ENCODE peak calls at places on chromosome 1, in five cellular contexts. X, O, P, A and W are unnamed samples.

GRCh38 chr1:81600878-81601658 is 199.7 kb upstream of the ADGRL2 start:
- DNase-seq in X (no peak), O (no peak), P (no peak), A (no peak), W (no peak)

GRCh38 chr1:153506831-153507413 is 28.9 kb downstream of the S100A6 start:
- DNase-seq in X (peak; percentile 94), O (peak; percentile 89), P (peak; percentile 97), A (no peak), W (peak; percentile 88)

GRCh38 chr1:152654110-152654509 is 9.1 kb upstream of the LCE2D start:
- DNase-seq in X (peak; percentile 48), O (no peak), P (peak; percentile 58), A (peak; percentile 61), W (peak; percentile 50)

GRCh38 chr1:29761159-29761928 is 525.0 kb downstream of the PTPRU start:
- DNase-seq in X (no peak), O (no peak), P (no peak), A (no peak), W (no peak)

GRCh38 chr1:1399870-1400575 is 888 bp upstream of the CCNL2 start:
- DNase-seq in X (peak; percentile 29), O (no peak), P (peak; percentile 35), A (no peak), W (peak; percentile 20)

GRCh38 chr1:108644984-108645383 is 15.9 kb downstream of the HENMT1 start:
- DNase-seq in X (no peak), O (no peak), P (no peak), A (no peak), W (no peak)

GRCh38 chr1:85264150-85264549 is 4.7 kb upstream of the C1orf52 start:
- DNase-seq in X (no peak), O (no peak), P (no peak), A (no peak), W (no peak)

GRCh38 chr1:174912243-174912642 is 87.5 kb upstream of the CACYBP start:
- DNase-seq in X (no peak), O (no peak), P (no peak), A (no peak), W (no peak)

GRCh38 chr1:189180057-189180456 is 1297.6 kb downstream of the BRINP3 start:
- DNase-seq in X (peak; percentile 1), O (no peak), P (no peak), A (no peak), W (no peak)

GRCh38 chr1:48182441-48182840 is 40.1 kb upstream of the SLC5A9 start:
- DNase-seq in X (no peak), O (no peak), P (no peak), A (no peak), W (no peak)

GRCh38 chr1:153190373-153190772 is 12.9 kb upstream of the LELP1 start:
- DNase-seq in X (no peak), O (no peak), P (no peak), A (no peak), W (no peak)

GRCh38 chr1:29332204-29332603 is 95.9 kb downstream of the PTPRU start:
- DNase-seq in X (peak; percentile 58), O (no peak), P (peak; percentile 55), A (no peak), W (no peak)

GRCh38 chr1:41523071-41523470 is 38.6 kb upstream of the EDN2 start:
- DNase-seq in X (no peak), O (peak; percentile 29), P (no peak), A (no peak), W (no peak)

GRCh38 chr1:16151200-16151708 is 4.6 kb downstream of the EPHA2 start:
- DNase-seq in X (no peak), O (no peak), P (peak; percentile 52), A (no peak), W (peak; percentile 51)

GRCh38 chr1:203274603-203275381 is 30.5 kb upstream of the BTG2 start:
- DNase-seq in X (no peak), O (peak; percentile 84), P (no peak), A (no peak), W (peak; percentile 42)

GRCh38 chr1:32701421-32701911 is 1.1 kb downstream of the SYNC start:
- DNase-seq in X (no peak), O (peak; percentile 72), P (no peak), A (no peak), W (peak; percentile 25)

GRCh38 chr1:5509664-5510452 is 482.4 kb downstream of the NPHP4 start:
- DNase-seq in X (peak; percentile 43), O (peak; percentile 72), P (peak; percentile 42), A (peak; percentile 87), W (peak; percentile 29)

GRCh38 chr1:84851839-84852238 is 41.2 kb downstream of the LPAR3 start:
- DNase-seq in X (peak; percentile 92), O (no peak), P (peak; percentile 85), A (no peak), W (peak; percentile 93)

GRCh38 chr1:53089478-53090226 is 27.6 kb downstream of the PODN start:
- DNase-seq in X (peak; percentile 17), O (no peak), P (peak; percentile 35), A (no peak), W (peak; percentile 34)

GRCh38 chr1:200226969-200227303 is 182.9 kb downstream of the ZNF281 start:
- DNase-seq in X (no peak), O (no peak), P (no peak), A (no peak), W (no peak)

GRCh38 chr1:12173631-12174121 is 6.9 kb downstream of the TNFRSF1B start:
- DNase-seq in X (no peak), O (no peak), P (no peak), A (peak; percentile 65), W (no peak)

DNA sequence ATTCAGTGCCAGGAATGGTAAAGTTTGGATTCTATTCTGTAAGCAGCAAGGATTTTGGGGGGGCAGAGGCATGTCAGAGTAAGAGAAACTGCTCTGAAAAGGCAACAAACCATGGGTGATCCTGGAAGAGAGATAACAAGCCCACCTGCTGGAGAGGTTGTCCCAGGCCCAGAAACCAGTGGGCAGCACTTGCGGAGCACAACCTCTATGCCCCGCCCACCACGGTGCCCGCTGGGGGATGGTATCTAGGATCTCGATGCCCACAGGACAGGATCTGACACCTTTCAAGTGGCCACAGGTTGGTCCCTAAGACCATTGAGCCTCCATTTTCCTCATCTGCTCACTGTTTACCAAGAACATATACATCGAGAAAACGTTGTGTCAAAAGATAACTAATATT is 20.3 kb upstream of the MUL1 start:
- DNase-seq in X (no peak), O (no peak), P (no peak), A (no peak), W (no peak)
- TF ChIP-seq CTCF in X (no peak), O (no peak), P (no peak), A (no peak), W (no peak)

GRCh38 chr1:9066945-9067807 is 2.3 kb downstream of the SLC2A5 start:
- DNase-seq in X (peak; percentile 89), O (peak; percentile 86), P (peak; percentile 93), A (no peak), W (peak; percentile 84)
- TF ChIP-seq CTCF in X (no peak), O (no peak), P (no peak), A (no peak), W (peak; percentile 12)

GRCh38 chr1:246526380-246526779 is 19.3 kb upstream of the SMYD3 start:
- DNase-seq in X (no peak), O (no peak), P (no peak), A (no peak), W (no peak)
- TF ChIP-seq CTCF in X (no peak), O (no peak), P (no peak), A (no peak), W (no peak)

DNA sequence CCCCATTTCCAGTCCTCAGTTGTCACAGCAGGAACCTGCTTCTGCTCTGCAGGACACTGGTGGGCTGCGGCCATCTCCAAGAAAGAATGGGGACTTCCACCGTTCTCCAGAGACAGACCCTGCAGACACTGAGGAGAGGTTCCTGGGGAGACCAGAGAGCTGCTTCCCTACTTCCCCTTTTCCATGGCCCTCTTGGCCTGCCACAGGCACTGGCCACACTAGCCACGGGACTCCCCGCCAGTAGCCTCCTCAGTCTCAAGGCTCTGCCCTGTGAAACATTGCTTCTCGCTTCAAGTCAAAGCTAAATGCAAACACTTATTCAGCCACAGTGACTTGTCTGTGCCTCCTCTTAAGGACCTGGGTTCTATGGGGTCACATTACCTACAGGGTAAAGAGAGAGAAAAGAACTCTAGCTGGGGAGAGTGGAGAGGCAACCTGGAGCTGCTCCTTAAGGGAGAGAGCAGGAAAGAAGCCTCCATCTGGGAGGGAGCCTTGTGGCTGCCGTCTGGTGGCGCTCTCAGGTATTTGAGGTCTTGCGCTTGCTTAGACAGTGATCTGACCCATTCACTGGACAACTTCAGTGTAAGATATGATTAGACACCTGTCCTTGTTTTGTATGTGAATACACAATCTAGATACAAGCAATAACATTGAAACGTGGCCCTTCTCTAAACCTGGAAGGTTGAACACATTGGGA is 5.4 kb upstream of the SLAMF8 start:
- DNase-seq in X (no peak), O (no peak), P (peak; percentile 66), A (peak; percentile 42), W (peak; percentile 52)
- TF ChIP-seq CTCF in X (no peak), O (no peak), P (peak; percentile 92), A (peak; percentile 67), W (peak; percentile 72)

GRCh38 chr1:113072141-113072756 is 749 bp upstream of the LRIG2 start:
- DNase-seq in X (no peak), O (no peak), P (no peak), A (peak; percentile 80), W (no peak)

GRCh38 chr1:113074237-113074636 is 1.2 kb downstream of the LRIG2 start:
- DNase-seq in X (peak; percentile 20), O (no peak), P (no peak), A (peak; percentile 42), W (peak; percentile 4)

GRCh38 chr1:113072757-113073456 is at the start of gene LRIG2:
- DNase-seq in X (peak; percentile 98), O (peak; percentile 99), P (peak; percentile 98), A (peak; percentile 92), W (peak; percentile 97)

DNA sequence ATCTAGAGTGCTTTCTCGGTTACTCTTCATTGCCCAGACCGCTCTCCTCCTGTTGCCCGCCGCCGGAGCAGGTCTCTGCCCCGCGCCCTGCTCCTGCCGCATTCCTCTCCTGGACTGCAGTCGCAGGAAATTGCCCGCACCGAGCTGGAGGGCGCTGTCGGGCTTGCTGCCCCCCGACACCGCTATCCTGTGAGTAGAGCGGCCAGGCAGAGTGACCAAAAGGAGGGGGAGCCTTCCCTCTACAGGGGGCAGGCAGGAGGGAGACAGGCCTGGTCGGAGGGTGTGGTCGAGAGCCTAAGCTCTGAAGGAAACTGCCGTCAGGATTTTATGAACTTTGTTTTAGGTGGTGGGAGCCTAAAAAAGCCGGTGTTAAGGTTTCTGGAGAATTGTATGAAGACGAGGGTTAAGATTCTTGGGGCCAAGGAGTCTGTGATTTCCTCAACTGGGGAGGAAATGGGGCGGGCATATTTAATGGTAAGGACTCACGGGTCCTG is 506 bp downstream of the LRIG2 start:
- DNase-seq in X (peak; percentile 59), O (no peak), P (peak; percentile 65), A (no peak), W (peak; percentile 60)
- TF ChIP-seq CTCF in X (peak; percentile 40), O (peak; percentile 33), P (peak; percentile 49), A (peak; percentile 52), W (peak; percentile 48)

GRCh38 chr1:51752073-51752948 is 126.2 kb downstream of the NRDC start:
- DNase-seq in X (no peak), O (no peak), P (no peak), A (no peak), W (no peak)
- TF ChIP-seq CTCF in X (no peak), O (no peak), P (peak; percentile 8), A (no peak), W (no peak)